ENCODE peak calls at places on chromosomes 12 and 14, in nine cellular contexts. F is mammary epithelial cell, N is cardiac fibroblast, A is astrocyte of the cerebellum, W is kidney, E is A549, P is progenitor cell of endocrine pancreas, G is fibroblast of mammary gland, T is cardiac muscle cell. J is an unnamed sample.

GRCh38 chr14:37147310-37147875 is 25.0 kb downstream of the SLC25A21 start:
- DNase-seq in G (no peak), F (no peak), W (no peak), T (no peak), N (no peak), A (no peak), P (no peak), E (no peak), J (no peak)

GRCh38 chr12:1914116-1914911 is 4.1 kb downstream of the CACNA2D4 start:
- DNase-seq in E (no peak), P (peak), T (no peak), G (no peak), N (no peak), F (no peak), W (no peak), A (no peak), J (no peak)

GRCh38 chr14:70888681-70889175 is 18.5 kb upstream of the PCNX1 start:
- DNase-seq in P (no peak), W (no peak), T (no peak), E (no peak), A (no peak), N (peak), F (peak), G (peak), J (no peak)

GRCh38 chr12:91926810-91927209 is 218.8 kb downstream of the BTG1 start:
- DNase-seq in W (no peak), N (peak), E (peak), P (no peak), T (no peak), G (peak), F (peak), A (peak), J (no peak)

GRCh38 chr12:8527250-8528130 is 13.2 kb downstream of the CLEC4E start:
- DNase-seq in W (peak), A (no peak), G (no peak), N (no peak), E (no peak), P (no peak), T (no peak), F (no peak), J (no peak)

GRCh38 chr14:56474419-56475022 is 105.1 kb upstream of the TMEM260 start:
- DNase-seq in T (peak), P (no peak), W (no peak), F (peak), N (peak), E (peak), G (peak), A (peak), J (no peak)

GRCh38 chr12:107990325-107990724 is 138.8 kb upstream of the WSCD2 start:
- DNase-seq in N (peak), F (peak), T (peak), G (peak), W (no peak), E (peak), P (peak), A (no peak), J (peak)

GRCh38 chr12:50505386-50505827 is 622 bp downstream of the DIP2B start:
- DNase-seq in T (peak), P (no peak), W (peak), F (peak), E (no peak), G (peak), A (no peak), N (peak), J (peak)

GRCh38 chr14:68616255-68616902 is 176.5 kb downstream of the ZFP36L1 start:
- DNase-seq in A (no peak), W (no peak), P (no peak), N (peak), F (no peak), T (no peak), E (peak), G (peak), J (no peak)

GRCh38 chr12:3171195-3171591 is 94.0 kb downstream of the TSPAN9 start:
- DNase-seq in G (peak), T (no peak), F (no peak), N (no peak), E (peak), P (no peak), A (no peak), W (peak), J (no peak)

GRCh38 chr14:44766285-44766684 is 195.5 kb downstream of the KLHL28 start:
- DNase-seq in T (no peak), P (no peak), N (no peak), G (no peak), E (no peak), W (no peak), A (no peak), F (no peak), J (no peak)

GRCh38 chr14:94356379-94357056 is 31.9 kb downstream of the SERPINA1 start:
- DNase-seq in G (no peak), F (no peak), A (no peak), E (no peak), T (no peak), P (no peak), N (no peak), W (no peak), J (no peak)

GRCh38 chr14:73685328-73685727 is 28.9 kb downstream of the PNMA1 start:
- DNase-seq in G (no peak), W (no peak), A (no peak), N (no peak), T (no peak), P (no peak), F (no peak), E (no peak), J (no peak)

GRCh38 chr12:123024819-123025391 is 44.4 kb downstream of the ARL6IP4 start:
- DNase-seq in E (no peak), T (no peak), P (no peak), F (peak), G (peak), N (no peak), W (peak), A (no peak), J (peak)

DNA sequence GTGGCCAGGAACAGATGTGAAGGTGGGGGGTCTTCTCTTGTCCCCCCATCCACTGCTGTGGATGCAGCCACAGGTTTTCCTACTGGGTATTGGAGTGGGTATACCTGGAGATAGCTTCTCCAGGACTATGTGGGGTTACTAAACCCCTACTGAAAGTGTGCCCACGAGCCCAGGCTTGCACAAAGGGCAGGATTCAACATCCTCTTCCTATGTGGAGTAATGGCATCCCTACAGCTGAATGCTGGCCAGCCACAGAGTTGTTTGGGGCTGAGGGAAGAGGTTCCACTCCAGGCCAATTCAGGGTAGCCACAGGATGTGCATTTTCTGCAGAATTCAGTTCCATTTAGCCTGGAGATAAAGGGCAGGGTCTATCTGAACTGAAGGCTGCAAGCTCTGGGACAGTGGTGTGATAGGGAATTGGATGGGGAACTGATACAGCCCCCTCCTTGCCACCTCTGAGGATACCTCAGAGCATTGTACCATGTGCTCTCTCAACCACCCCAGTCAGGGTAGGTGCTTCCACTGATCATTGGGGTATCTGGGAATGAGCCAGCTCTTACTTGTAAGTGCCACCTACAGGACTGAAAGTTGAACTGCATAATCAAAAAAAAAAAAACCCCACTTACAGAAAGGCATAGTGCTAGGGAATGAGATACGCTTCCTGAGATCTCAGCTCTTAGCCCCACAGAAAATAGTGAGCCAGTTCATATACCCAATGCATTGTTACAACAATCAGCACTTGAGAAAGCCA is 187.1 kb downstream of the KITLG start:
- DNase-seq in T (peak), W (no peak), P (no peak), N (peak), E (peak), A (no peak), F (peak), G (peak), J (no peak)
- TF ChIP-seq CTCF in T (peak), W (no peak), P (peak), N (peak), E (peak), A (peak), F (peak), G (peak), J (peak)

DNA sequence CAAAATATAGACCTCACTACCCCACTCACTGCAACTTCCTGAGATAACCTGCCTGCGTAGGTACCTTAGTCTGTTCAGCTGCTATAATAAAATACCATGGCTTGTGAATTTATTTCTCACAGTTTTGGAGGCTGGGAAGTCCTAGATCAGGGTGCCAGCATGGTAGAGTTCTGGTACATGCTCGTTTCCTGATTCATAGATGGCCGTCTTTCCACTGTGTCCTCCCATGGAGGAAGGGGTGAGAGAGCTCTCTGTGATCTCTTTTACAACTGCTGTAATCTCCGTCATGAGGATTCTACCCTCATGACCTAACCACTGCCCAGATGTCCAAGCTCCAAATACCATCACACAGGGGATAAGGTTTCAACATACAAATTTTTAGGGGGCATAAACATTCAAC is 49.7 kb downstream of the KCNA1 start:
- DNase-seq in T (no peak), E (no peak), F (no peak), N (no peak), A (no peak), P (no peak), G (no peak), W (no peak), J (no peak)
- TF ChIP-seq CTCF in T (no peak), E (no peak), F (no peak), N (no peak), A (no peak), P (no peak), G (no peak), W (no peak), J (no peak)

GRCh38 chr12:116659771-116660481 is 77.9 kb downstream of the SPRING1 start:
- DNase-seq in E (no peak), G (peak), T (no peak), P (no peak), W (no peak), N (no peak), F (peak), A (no peak), J (no peak)

GRCh38 chr12:116661341-116661740 is 76.5 kb downstream of the SPRING1 start:
- DNase-seq in W (no peak), P (no peak), A (no peak), E (no peak), F (no peak), G (no peak), N (no peak), T (no peak), J (no peak)

GRCh38 chr12:116665666-116666304 is 72.1 kb downstream of the SPRING1 start:
- DNase-seq in A (no peak), F (no peak), E (no peak), G (no peak), T (no peak), P (no peak), W (peak), N (no peak), J (no peak)

GRCh38 chr12:116666305-116666673 is 71.6 kb downstream of the SPRING1 start:
- DNase-seq in T (no peak), F (no peak), A (no peak), E (no peak), P (no peak), G (no peak), W (no peak), N (no peak), J (no peak)

GRCh38 chr12:116662612-116663144 is 75.2 kb downstream of the SPRING1 start:
- DNase-seq in N (no peak), A (no peak), T (no peak), E (no peak), W (peak), G (no peak), F (peak), P (peak), J (no peak)
- TF ChIP-seq CTCF in N (no peak), A (no peak), T (no peak), E (no peak), W (no peak), G (no peak), F (no peak), P (no peak), J (no peak)

GRCh38 chr12:98503593-98504367 is 11.6 kb upstream of the TMPO start:
- DNase-seq in P (peak), F (peak), G (peak), W (peak), E (peak), T (peak), N (peak), A (peak), J (peak)
- TF ChIP-seq CTCF in P (no peak), F (no peak), G (no peak), W (no peak), E (no peak), T (no peak), N (no peak), A (no peak), J (no peak)

DNA sequence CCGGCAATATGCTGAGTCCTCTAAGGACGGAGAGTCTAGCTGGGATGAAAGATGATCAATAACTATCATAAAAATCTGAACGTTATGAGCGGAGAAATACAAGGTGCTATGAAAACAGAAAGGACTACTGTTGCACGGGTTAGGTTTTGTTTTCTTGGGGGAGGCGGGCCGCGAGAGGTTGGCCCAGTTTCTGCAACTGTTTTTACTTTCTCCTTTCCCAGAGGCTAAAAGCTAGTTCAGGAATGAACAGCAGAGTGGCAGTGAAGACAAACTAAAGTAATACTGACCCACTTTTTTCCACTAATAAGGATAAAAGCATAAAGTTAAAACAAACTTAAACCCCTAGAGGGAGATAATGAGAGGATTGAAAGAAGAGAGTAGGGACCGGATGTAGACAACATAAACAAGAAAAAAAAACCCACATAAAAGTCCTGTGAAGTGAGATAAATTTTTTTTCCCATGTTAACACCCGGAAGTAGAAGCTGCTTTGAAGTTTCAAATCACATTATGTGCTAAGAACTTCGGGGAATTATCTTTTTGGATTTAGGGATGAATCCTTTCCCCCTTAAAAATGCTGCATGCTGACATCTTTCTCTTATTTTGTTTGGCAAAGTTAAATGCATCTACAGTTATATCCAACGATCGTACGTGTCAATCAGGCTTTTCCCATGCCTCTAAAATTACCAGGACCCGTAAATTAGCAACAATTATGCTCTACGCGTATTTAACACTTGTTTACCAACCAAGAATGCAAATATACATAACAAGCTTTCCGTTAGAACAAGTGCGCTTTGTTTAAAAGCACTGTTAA is 1.0 kb upstream of the CDK17 start:
- DNase-seq in P (no peak), T (peak), E (peak), G (peak), N (peak), A (peak), F (peak), W (no peak), J (peak)
- TF ChIP-seq CTCF in P (peak), T (peak), E (peak), G (peak), N (peak), A (peak), F (peak), W (peak), J (peak)

GRCh38 chr12:49322708-49323523 is at the start of gene TROAP:
- DNase-seq in P (peak), W (peak), E (peak), A (peak), N (peak), F (peak), T (peak), G (peak), J (peak)
- TF ChIP-seq CTCF in P (no peak), W (no peak), E (no peak), A (no peak), N (no peak), F (no peak), T (no peak), G (no peak), J (no peak)

DNA sequence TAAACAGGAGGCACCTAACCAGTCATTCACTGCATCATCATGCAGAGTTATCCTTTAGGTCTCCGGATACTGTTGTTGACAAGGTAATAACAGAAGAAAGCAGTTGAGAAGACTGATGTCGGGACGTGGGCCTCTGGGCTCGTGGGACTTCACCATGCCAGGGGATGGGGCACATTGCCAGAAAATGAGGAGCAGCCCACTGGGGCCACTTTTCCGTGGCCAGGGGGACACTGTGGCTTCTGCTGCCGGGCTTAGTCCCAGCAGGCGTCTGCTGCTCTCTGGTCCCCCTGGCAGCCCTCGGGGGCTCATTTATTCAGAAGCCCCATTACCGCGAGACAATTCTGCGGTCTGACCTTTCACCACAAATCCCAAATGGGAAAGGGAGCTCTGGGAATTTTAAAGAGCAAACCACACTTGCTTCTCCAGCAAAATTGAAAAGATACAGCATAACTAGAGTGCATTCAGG is 201.2 kb downstream of the DAD1 start:
- DNase-seq in G (no peak), W (peak), F (no peak), T (no peak), N (no peak), E (no peak), A (peak), P (no peak), J (no peak)
- TF ChIP-seq CTCF in G (no peak), W (no peak), F (no peak), T (no peak), N (no peak), E (peak), A (no peak), P (no peak), J (no peak)

J was measured in activated CD8-positive, alpha-beta T cell treated with anti-CD3 and anti-CD28 coated beads for 36 hours.